ENCODE peak calls at places on chromosome 3, in eight cellular contexts. X is heart left ventricle, Q is adrenal gland, O is esophagus muscularis mucosa, L is Peyer's patch, M is IMR-90, C is HCT116, Y is stomach. P is an unnamed sample.

GRCh38 chr3:13190376-13190762 is 117.1 kb upstream of the IQSEC1 start:
- DNase-seq in X (no peak), Q (no peak), O (no peak), L (no peak), M (no peak), C (no peak), Y (no peak), P (no peak)

GRCh38 chr3:194204036-194204792 is 68.3 kb downstream of the HES1 start:
- DNase-seq in X (no peak), Q (no peak), O (no peak), L (no peak), M (no peak), C (no peak), Y (no peak), P (no peak)

GRCh38 chr3:151156618-151157216 is 46.3 kb downstream of the GPR171 start:
- DNase-seq in X (no peak), Q (no peak), O (no peak), L (no peak), M (peak), C (peak), Y (no peak), P (no peak)

GRCh38 chr3:115239717-115240116 is 92.6 kb upstream of the ZBTB20 start:
- DNase-seq in X (peak), Q (peak), O (no peak), L (no peak), M (peak), C (peak), Y (no peak), P (peak)

GRCh38 chr3:151894219-151894618 is 20.8 kb downstream of the SUCNR1 start:
- DNase-seq in X (no peak), Q (no peak), O (no peak), L (no peak), M (no peak), C (no peak), Y (no peak), P (no peak)

GRCh38 chr3:111253733-111254132 is 182.1 kb downstream of the NECTIN3 start:
- DNase-seq in X (no peak), Q (no peak), O (no peak), L (no peak), M (no peak), C (no peak), Y (no peak), P (no peak)

GRCh38 chr3:108178676-108179075 is 43.5 kb downstream of the IFT57 start:
- DNase-seq in X (no peak), Q (no peak), O (no peak), L (no peak), M (peak), C (no peak), Y (no peak), P (no peak)

GRCh38 chr3:132222868-132223538 is 94.2 kb upstream of the ACP3 start:
- DNase-seq in X (no peak), Q (peak), O (peak), L (no peak), M (no peak), C (no peak), Y (no peak), P (no peak)

GRCh38 chr3:134464693-134465385 is 20.9 kb downstream of the ANAPC13 start:
- DNase-seq in X (no peak), Q (no peak), O (no peak), L (no peak), M (no peak), C (no peak), Y (no peak), P (no peak)

GRCh38 chr3:13858768-13859520 is 20.9 kb downstream of the WNT7A start:
- DNase-seq in X (no peak), Q (no peak), O (no peak), L (peak), M (no peak), C (no peak), Y (no peak), P (no peak)

GRCh38 chr3:131795382-131796085 is 239.3 kb downstream of the CPNE4 start:
- DNase-seq in X (no peak), Q (no peak), O (no peak), L (no peak), M (no peak), C (no peak), Y (no peak), P (no peak)

GRCh38 chr3:2156244-2156847 is 57.7 kb downstream of the CNTN4 start:
- DNase-seq in X (no peak), Q (no peak), O (no peak), L (no peak), M (no peak), C (no peak), Y (no peak), P (no peak)

GRCh38 chr3:126911162-126912026 is 71.5 kb upstream of the PLXNA1 start:
- DNase-seq in X (peak), Q (peak), O (no peak), L (no peak), M (peak), C (peak), Y (peak), P (no peak)

GRCh38 chr3:72722930-72723726 is 125.1 kb downstream of the SHQ1 start:
- DNase-seq in X (no peak), Q (no peak), O (no peak), L (no peak), M (peak), C (no peak), Y (peak), P (no peak)

GRCh38 chr3:56061227-56061626 is 407.0 kb downstream of the ERC2 start:
- DNase-seq in X (no peak), Q (no peak), O (no peak), L (no peak), M (no peak), C (no peak), Y (no peak), P (no peak)

GRCh38 chr3:113890256-113890900 is 51.8 kb downstream of the GRAMD1C start:
- DNase-seq in X (no peak), Q (no peak), O (no peak), L (peak), M (no peak), C (no peak), Y (no peak), P (no peak)

GRCh38 chr3:125023833-125024560 is 31.8 kb downstream of the HEG1 start:
- DNase-seq in X (no peak), Q (no peak), O (no peak), L (no peak), M (no peak), C (no peak), Y (no peak), P (no peak)

GRCh38 chr3:95333826-95334225 is 1271.0 kb downstream of the NSUN3 start:
- DNase-seq in X (no peak), Q (no peak), O (no peak), L (no peak), M (no peak), C (no peak), Y (no peak), P (no peak)

GRCh38 chr3:73813291-73813977 is 188.7 kb upstream of the PDZRN3 start:
- DNase-seq in X (no peak), Q (no peak), O (no peak), L (no peak), M (no peak), C (no peak), Y (no peak), P (peak)

GRCh38 chr3:192122832-192123594 is 604.3 kb downstream of the FGF12 start:
- DNase-seq in X (no peak), Q (no peak), O (no peak), L (no peak), M (no peak), C (no peak), Y (no peak), P (no peak)

GRCh38 chr3:107045791-107046190 is 331.4 kb upstream of the CCDC54 start:
- DNase-seq in X (no peak), Q (no peak), O (no peak), L (no peak), M (no peak), C (no peak), Y (no peak), P (no peak)

GRCh38 chr3:123633530-123633929 is 48.7 kb upstream of the HACD2 start:
- DNase-seq in X (no peak), Q (no peak), O (no peak), L (no peak), M (no peak), C (no peak), Y (no peak), P (no peak)

GRCh38 chr3:100033184-100033583 is 81.1 kb downstream of the FILIP1L start:
- DNase-seq in X (no peak), Q (no peak), O (no peak), L (no peak), M (peak), C (no peak), Y (no peak), P (no peak)

GRCh38 chr3:43389388-43390254 is 103.3 kb downstream of the SNRK start:
- DNase-seq in X (peak), Q (no peak), O (peak), L (no peak), M (peak), C (no peak), Y (peak), P (no peak)

GRCh38 chr3:112327371-112327951 is 5.5 kb upstream of the CD200 start:
- DNase-seq in X (no peak), Q (no peak), O (no peak), L (no peak), M (peak), C (peak), Y (no peak), P (no peak)

GRCh38 chr3:151171145-151171544 is 31.9 kb downstream of the GPR171 start:
- DNase-seq in X (peak), Q (no peak), O (no peak), L (no peak), M (peak), C (no peak), Y (no peak), P (no peak)

GRCh38 chr3:81581966-81582599 is 179.4 kb downstream of the GBE1 start:
- DNase-seq in X (peak), Q (peak), O (no peak), L (no peak), M (peak), C (peak), Y (peak), P (no peak)

GRCh38 chr3:166962911-166963310 is 417.2 kb downstream of the ZBBX start:
- DNase-seq in X (no peak), Q (no peak), O (no peak), L (no peak), M (no peak), C (no peak), Y (no peak), P (no peak)

GRCh38 chr3:16633948-16634347 is 28.7 kb upstream of the DAZL start:
- DNase-seq in X (no peak), Q (no peak), O (no peak), L (no peak), M (no peak), C (no peak), Y (no peak), P (no peak)

GRCh38 chr3:160472344-160472743 is 22.8 kb upstream of the TRIM59 start:
- DNase-seq in X (no peak), Q (no peak), O (peak), L (no peak), M (no peak), C (no peak), Y (no peak), P (no peak)

GRCh38 chr3:13796683-13797460 is 83.0 kb downstream of the WNT7A start:
- DNase-seq in X (no peak), Q (no peak), O (no peak), L (no peak), M (no peak), C (no peak), Y (no peak), P (no peak)

GRCh38 chr3:130893240-130894129 is at the start of gene ATP2C1:
- DNase-seq in X (peak), Q (peak), O (peak), L (peak), M (peak), C (peak), Y (peak), P (peak)

GRCh38 chr3:49702672-49703071 is 13.3 kb downstream of the RNF123 start:
- DNase-seq in X (no peak), Q (no peak), O (no peak), L (no peak), M (no peak), C (no peak), Y (no peak), P (no peak)

GRCh38 chr3:6799264-6799915 is 61.5 kb upstream of the GRM7 start:
- DNase-seq in X (peak), Q (peak), O (no peak), L (peak), M (no peak), C (peak), Y (peak), P (no peak)

DNA sequence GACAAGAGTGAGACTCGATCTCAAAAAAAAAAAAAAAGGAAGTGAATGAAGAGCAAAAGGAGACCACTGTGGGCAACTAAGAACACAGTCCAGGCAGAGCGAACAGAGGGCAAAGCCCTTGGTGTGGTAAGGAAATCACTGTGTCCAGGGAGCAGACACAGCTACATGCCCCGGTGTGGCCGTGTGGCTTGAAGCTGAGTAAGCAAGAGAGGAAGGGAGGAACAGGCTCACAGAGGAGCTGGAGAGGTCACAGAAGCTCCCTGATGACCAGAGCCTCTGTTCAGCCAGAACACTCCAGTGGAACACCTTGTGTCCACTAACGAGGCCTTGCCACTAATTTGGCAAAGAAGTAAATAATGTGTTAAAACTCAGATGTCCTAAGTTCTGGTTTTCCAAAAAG is 60.6 kb upstream of the GATA2 start:
- DNase-seq in X (no peak), Q (no peak), O (no peak), L (no peak), M (no peak), C (no peak), Y (no peak), P (no peak)
- TF ChIP-seq POLR2A in X (no peak), Q (no peak), O (no peak), L (no peak), M (no peak), C (no peak), Y (no peak), P (no peak)

DNA sequence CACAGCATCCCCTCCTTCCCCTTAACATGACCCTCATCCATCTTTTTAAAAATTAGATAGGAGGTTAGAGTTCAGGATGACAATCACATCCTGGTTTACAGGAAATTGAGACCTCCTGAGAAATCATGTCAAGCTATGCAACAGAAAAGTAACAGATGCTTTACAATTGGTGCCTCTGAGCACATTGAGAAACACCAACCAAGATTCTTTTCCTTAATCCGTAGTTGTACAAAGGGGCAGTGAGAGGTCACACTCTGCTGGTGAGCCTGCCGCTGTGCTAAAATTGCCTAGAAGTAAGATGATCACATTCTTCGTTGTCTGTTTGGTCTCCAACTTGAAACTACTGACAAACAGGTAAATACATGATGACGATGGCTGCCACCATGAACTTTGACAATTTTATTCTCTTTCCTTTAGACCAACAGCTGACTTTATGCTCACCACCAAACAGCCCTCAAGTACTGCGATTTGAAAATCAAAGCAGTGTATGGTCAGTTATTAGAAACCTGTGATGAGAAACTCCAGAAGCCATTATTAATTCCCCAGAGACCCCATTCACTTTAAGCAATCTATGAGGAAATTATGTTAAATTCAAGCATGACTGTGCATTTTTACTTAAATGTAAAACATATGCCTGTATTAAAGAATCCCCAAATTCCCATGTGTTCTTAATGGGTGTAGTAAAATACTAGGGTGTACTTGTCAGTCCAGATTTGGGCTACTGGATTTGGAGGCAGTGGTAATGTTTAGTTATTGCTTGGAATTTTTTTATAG is 210.7 kb upstream of the UBE2E1 start:
- DNase-seq in X (no peak), Q (no peak), O (peak), L (no peak), M (peak), C (no peak), Y (no peak), P (no peak)
- TF ChIP-seq CTCF in X (no peak), Q (no peak), O (no peak), L (no peak), M (no peak), C (no peak), Y (no peak), P (no peak)

GRCh38 chr3:188102861-188103547 is 51.0 kb upstream of the LPP start:
- DNase-seq in X (no peak), Q (no peak), O (no peak), L (no peak), M (peak), C (no peak), Y (no peak), P (no peak)
- TF ChIP-seq POLR2A in X (no peak), Q (no peak), O (no peak), L (no peak), M (no peak), C (no peak), Y (no peak), P (no peak)

GRCh38 chr3:51100543-51100851 is 284.6 kb upstream of the MANF start:
- DNase-seq in X (no peak), Q (no peak), O (no peak), L (no peak), M (no peak), C (no peak), Y (no peak), P (no peak)
- TF ChIP-seq CTCF in X (no peak), Q (no peak), O (no peak), L (no peak), M (no peak), C (no peak), Y (no peak), P (no peak)

GRCh38 chr3:197837282-197837681 is 46.2 kb downstream of the LRCH3 start:
- DNase-seq in X (no peak), Q (no peak), O (no peak), L (no peak), M (no peak), C (no peak), Y (no peak), P (no peak)

GRCh38 chr3:197833930-197834715 is 43.1 kb downstream of the LRCH3 start:
- DNase-seq in X (no peak), Q (no peak), O (no peak), L (no peak), M (no peak), C (no peak), Y (no peak), P (no peak)

GRCh38 chr3:197830967-197831313 is 39.9 kb downstream of the LRCH3 start:
- DNase-seq in X (no peak), Q (no peak), O (no peak), L (no peak), M (no peak), C (no peak), Y (no peak), P (no peak)

GRCh38 chr3:197836244-197836643 is 45.2 kb downstream of the LRCH3 start:
- DNase-seq in X (no peak), Q (no peak), O (no peak), L (no peak), M (no peak), C (no peak), Y (no peak), P (no peak)

GRCh38 chr3:197835509-197835908 is 44.5 kb downstream of the LRCH3 start:
- DNase-seq in X (no peak), Q (no peak), O (no peak), L (no peak), M (no peak), C (no peak), Y (no peak), P (no peak)
- TF ChIP-seq POLR2A in X (no peak), Q (no peak), O (no peak), L (no peak), M (no peak), C (no peak), Y (no peak), P (no peak)

DNA sequence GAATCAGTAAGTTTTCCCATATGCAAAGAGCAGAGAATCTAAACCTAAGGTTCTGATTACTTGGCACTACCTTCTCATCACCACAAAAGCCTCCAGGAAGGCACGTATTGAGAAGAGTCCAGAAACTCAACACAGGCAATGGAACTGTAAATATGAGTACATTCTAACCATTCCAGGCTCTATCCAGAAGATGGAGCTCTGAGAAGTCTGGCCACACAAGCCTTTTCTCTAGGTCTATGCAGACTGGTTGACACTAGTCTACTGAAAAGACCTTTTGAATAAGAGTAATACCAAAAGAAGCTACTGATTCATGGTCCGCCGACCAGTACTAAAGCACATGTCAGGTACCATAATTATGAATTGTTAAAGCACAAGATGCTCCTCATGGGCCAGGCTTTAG is 12.2 kb upstream of the NCKIPSD start:
- DNase-seq in X (no peak), Q (no peak), O (no peak), L (no peak), M (no peak), C (no peak), Y (no peak), P (no peak)
- TF ChIP-seq CTCF in X (no peak), Q (no peak), O (no peak), L (no peak), M (peak), C (peak), Y (no peak), P (no peak)

GRCh38 chr3:149552700-149553099 is 78.2 kb downstream of the TM4SF4 start:
- DNase-seq in X (no peak), Q (no peak), O (no peak), L (no peak), M (no peak), C (no peak), Y (no peak), P (no peak)

GRCh38 chr3:149554826-149555225 is 80.3 kb downstream of the TM4SF4 start:
- DNase-seq in X (no peak), Q (no peak), O (no peak), L (no peak), M (peak), C (peak), Y (no peak), P (peak)

GRCh38 chr3:149548729-149549065 is 74.2 kb downstream of the TM4SF4 start:
- DNase-seq in X (no peak), Q (no peak), O (no peak), L (no peak), M (no peak), C (no peak), Y (no peak), P (no peak)

GRCh38 chr3:149553781-149554451 is 79.4 kb downstream of the TM4SF4 start:
- DNase-seq in X (peak), Q (no peak), O (no peak), L (no peak), M (peak), C (no peak), Y (no peak), P (peak)

DNA sequence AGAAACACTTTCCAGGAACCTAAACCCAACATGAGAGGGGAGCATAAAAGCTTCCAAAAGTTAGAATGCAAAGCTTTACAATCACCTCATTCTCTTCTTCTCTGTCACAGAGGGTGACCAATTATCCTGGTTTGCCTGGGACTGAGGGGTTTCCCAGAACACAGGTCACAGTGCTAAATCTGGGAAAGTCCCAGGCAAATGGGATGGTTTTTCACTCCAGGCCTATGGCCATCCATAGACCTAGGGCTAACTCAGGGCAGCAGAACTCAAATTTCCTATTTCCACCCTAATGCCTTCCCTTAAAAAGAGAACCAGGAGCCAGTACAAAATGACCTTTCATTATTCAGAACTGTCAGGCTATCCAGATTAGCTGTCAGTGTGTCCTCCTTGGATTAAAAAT is 77.0 kb downstream of the TM4SF4 start:
- DNase-seq in X (no peak), Q (no peak), O (no peak), L (no peak), M (no peak), C (no peak), Y (no peak), P (no peak)
- TF ChIP-seq POLR2A in X (no peak), Q (no peak), O (no peak), L (no peak), M (no peak), C (no peak), Y (no peak), P (no peak)

P was measured in uterus.